ENCODE peak calls at places on chromosomes 4 and X, in ten cellular contexts. B is endothelial cell of umbilical vein, C is transverse colon, Y is Caco-2, L is HCT116, F is IMR-90, U is sigmoid colon, H is suprapubic skin, T is mammary epithelial cell, S is A673. J is an unnamed sample. For H3K9me3 and H3K4me1, the result is how much of the 10 kb centered on the place peaks cover.

GRCh38 chrX:83521905-83522304 is 13.8 kb downstream of the POU3F4 start:
- DNase-seq in B (no peak), C (no peak), Y (no peak), L (no peak), F (no peak), U (no peak), H (no peak), T (no peak), S (no peak), J (no peak)

GRCh38 chrX:136259543-136259942 is 8.3 kb upstream of the MAP7D3 start:
- DNase-seq in B (peak), C (no peak), Y (no peak), L (no peak), F (peak), U (no peak), H (no peak), T (no peak), S (no peak), J (no peak)

GRCh38 chr4:4914059-4914820 is 54.8 kb downstream of the MSX1 start:
- DNase-seq in B (no peak), C (no peak), Y (no peak), L (no peak), F (peak), U (no peak), H (no peak), T (peak), S (no peak), J (no peak)

GRCh38 chr4:176775326-176775725 is 17.4 kb downstream of the VEGFC start:
- DNase-seq in B (no peak), C (no peak), Y (no peak), L (no peak), F (no peak), U (no peak), H (no peak), T (no peak), S (no peak), J (no peak)

GRCh38 chrX:80576815-80577533 is 156.7 kb downstream of the TENT5D start:
- DNase-seq in B (no peak), C (no peak), Y (no peak), L (no peak), F (no peak), U (no peak), H (no peak), T (no peak), S (no peak), J (no peak)

GRCh38 chrX:48896611-48897011 is 957 bp downstream of the TIMM17B start:
- DNase-seq in B (no peak), C (no peak), Y (no peak), L (no peak), F (no peak), U (no peak), H (no peak), T (no peak), S (peak), J (no peak)

GRCh38 chrX:12138366-12139313 is at the start of gene FRMPD4:
- DNase-seq in B (no peak), C (no peak), Y (no peak), L (no peak), F (peak), U (peak), H (no peak), T (peak), S (no peak), J (no peak)

GRCh38 chr4:142274137-142274536 is 572.0 kb downstream of the INPP4B start:
- DNase-seq in B (no peak), C (no peak), Y (no peak), L (no peak), F (peak), U (no peak), H (no peak), T (peak), S (no peak), J (no peak)

GRCh38 chr4:176340871-176341685 is 21.3 kb downstream of the SPCS3 start:
- DNase-seq in B (peak), C (no peak), Y (no peak), L (no peak), F (peak), U (no peak), H (no peak), T (peak), S (peak), J (no peak)

GRCh38 chr4:8846864-8847263 is 24.8 kb downstream of the HMX1 start:
- DNase-seq in B (no peak), C (no peak), Y (peak), L (peak), F (no peak), U (peak), H (peak), T (no peak), S (no peak), J (peak)

GRCh38 chrX:18119856-18120255 is 100.8 kb downstream of the BEND2 start:
- DNase-seq in B (no peak), C (no peak), Y (no peak), L (no peak), F (no peak), U (no peak), H (no peak), T (no peak), S (no peak), J (no peak)

GRCh38 chrX:97700547-97700946 is 816.8 kb downstream of the RPA4 start:
- DNase-seq in B (no peak), C (no peak), Y (no peak), L (no peak), F (no peak), U (no peak), H (no peak), T (no peak), S (no peak), J (no peak)

GRCh38 chrX:79170632-79171031 is 26.1 kb downstream of the GPR174 start:
- DNase-seq in B (no peak), C (no peak), Y (no peak), L (no peak), F (no peak), U (no peak), H (no peak), T (no peak), S (no peak), J (no peak)

GRCh38 chr4:117560329-117560728 is 474.0 kb upstream of the NDST3 start:
- DNase-seq in B (peak), C (no peak), Y (no peak), L (peak), F (peak), U (no peak), H (no peak), T (peak), S (peak), J (no peak)

GRCh38 chrX:49110417-49110816 is 13.1 kb downstream of the GPKOW start:
- DNase-seq in B (no peak), C (no peak), Y (no peak), L (no peak), F (no peak), U (no peak), H (no peak), T (no peak), S (no peak), J (no peak)

DNA sequence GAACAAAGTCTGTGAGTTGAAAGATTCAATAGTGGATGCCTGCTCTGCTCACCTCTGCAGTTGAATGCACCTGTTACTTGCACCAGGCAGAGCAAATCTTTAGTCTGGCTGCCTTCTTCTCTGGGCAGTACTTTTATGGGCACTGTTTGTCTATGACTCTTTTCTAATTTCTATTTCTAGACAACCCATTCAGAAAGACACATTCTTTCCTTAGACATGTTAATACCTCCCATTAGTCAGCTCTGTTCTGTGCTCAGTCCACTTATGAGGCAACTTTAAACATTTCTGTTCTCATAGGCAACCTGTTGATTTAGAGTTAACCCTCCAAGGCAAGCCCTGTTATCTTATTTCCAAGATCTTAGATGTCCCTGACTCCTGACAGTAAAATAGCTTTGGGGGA is 108.9 kb downstream of the SYNPO2 start:
- DNase-seq in B (no peak), C (no peak), Y (no peak), L (no peak), F (peak), U (no peak), H (no peak), T (no peak), S (no peak), J (no peak)
- H3K9me3 ChIP-seq in B (under half), C (under half), Y (under half), L (under half), F (under half), U (under half), H (under half), T (under half), S (under half), J (under half)

GRCh38 chr4:19736968-19737756 is 514.5 kb upstream of the SLIT2 start:
- DNase-seq in B (peak), C (no peak), Y (no peak), L (no peak), F (no peak), U (no peak), H (no peak), T (no peak), S (no peak), J (no peak)
- TF ChIP-seq CTCF in B (no peak), C (no peak), Y (no peak), L (no peak), F (no peak), U (no peak), H (no peak), T (no peak), S (no peak), J (no peak)

DNA sequence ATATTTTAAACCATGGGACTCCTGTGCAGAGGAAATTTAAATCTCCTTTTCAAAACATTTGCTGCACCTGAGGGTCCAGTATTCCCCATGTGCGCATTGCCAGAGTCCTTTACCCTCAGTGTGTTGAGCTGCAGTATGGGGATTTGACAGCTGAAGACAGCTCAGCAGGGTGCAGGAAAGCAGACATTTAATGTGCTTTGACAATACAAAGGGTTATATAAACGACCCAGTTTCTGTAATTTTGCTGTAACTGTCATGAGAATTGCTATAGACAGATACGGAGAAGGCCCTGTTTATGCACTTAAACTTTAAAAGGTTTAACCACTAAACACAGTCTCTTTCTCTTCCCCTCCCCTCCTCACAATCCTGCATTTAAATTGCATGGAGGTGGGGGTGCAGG is 393.4 kb downstream of the MID1IP1 start:
- DNase-seq in B (no peak), C (no peak), Y (no peak), L (no peak), F (no peak), U (no peak), H (no peak), T (no peak), S (peak), J (no peak)
- H3K4me1 ChIP-seq in B (under half), C (under half), Y (under half), L (under half), F (under half), U (under half), H (under half), T (under half), S (under half), J (under half)

GRCh38 chr4:28787947-28788346 is 1927.3 kb downstream of the STIM2 start:
- DNase-seq in B (no peak), C (no peak), Y (no peak), L (no peak), F (no peak), U (no peak), H (no peak), T (no peak), S (no peak), J (no peak)
- H3K9me3 ChIP-seq in B (under half), C (under half), Y (under half), L (under half), F (under half), U (under half), H (under half), T (under half), S (under half), J (under half)

GRCh38 chrX:10259716-10260115 is 102.9 kb downstream of the CLCN4 start:
- DNase-seq in B (no peak), C (no peak), Y (no peak), L (no peak), F (peak), U (no peak), H (no peak), T (no peak), S (no peak), J (no peak)

DNA sequence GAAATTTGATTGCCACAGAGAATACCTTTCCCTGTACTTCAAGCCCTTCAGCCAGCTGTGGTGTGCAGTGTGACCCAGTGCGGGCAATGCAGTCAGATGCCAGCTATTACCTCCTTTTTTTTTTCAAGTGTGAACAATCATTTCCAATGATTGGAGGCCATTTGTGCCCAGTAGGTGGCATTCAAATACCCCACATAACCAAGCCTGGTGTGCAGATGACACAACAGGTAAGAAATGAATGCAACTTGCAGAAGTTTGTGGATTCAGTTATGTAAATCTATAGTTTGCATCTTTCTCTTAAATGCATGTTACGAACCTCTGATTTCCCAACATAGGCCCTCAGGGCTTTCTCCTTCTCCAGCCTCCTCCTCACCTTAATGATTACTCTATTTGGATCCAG is 98.0 kb downstream of the CLCN4 start:
- DNase-seq in B (peak), C (no peak), Y (no peak), L (no peak), F (no peak), U (no peak), H (no peak), T (peak), S (no peak), J (no peak)
- TF ChIP-seq CTCF in B (no peak), C (peak), Y (no peak), L (peak), F (peak), U (no peak), H (no peak), T (no peak), S (peak), J (no peak)

GRCh38 chr4:137536789-137537561 is 4.7 kb upstream of the PCDH18 start:
- DNase-seq in B (no peak), C (no peak), Y (no peak), L (no peak), F (no peak), U (no peak), H (no peak), T (no peak), S (no peak), J (no peak)

GRCh38 chr4:137534516-137534915 is 2.2 kb upstream of the PCDH18 start:
- DNase-seq in B (no peak), C (no peak), Y (no peak), L (no peak), F (no peak), U (no peak), H (no peak), T (no peak), S (no peak), J (no peak)

GRCh38 chr4:137532869-137533236 is 559 bp upstream of the PCDH18 start:
- DNase-seq in B (no peak), C (no peak), Y (no peak), L (no peak), F (no peak), U (no peak), H (no peak), T (no peak), S (peak), J (no peak)

GRCh38 chr4:137533855-137534254 is 1.6 kb upstream of the PCDH18 start:
- DNase-seq in B (no peak), C (no peak), Y (no peak), L (no peak), F (no peak), U (no peak), H (no peak), T (no peak), S (no peak), J (no peak)

GRCh38 chr4:137535718-137536117 is 3.4 kb upstream of the PCDH18 start:
- DNase-seq in B (no peak), C (no peak), Y (no peak), L (no peak), F (no peak), U (no peak), H (no peak), T (no peak), S (no peak), J (no peak)
- H3K4me1 ChIP-seq in B (under half), C (under half), Y (under half), L (under half), F (under half), U (under half), H (under half), T (under half), S (under half), J (under half)